ENCODE peak calls at places on chromosome 9, in five cellular contexts. L, X, P, J and C are unnamed samples.

GRCh38 chr9:122218885-122219855 is 9.6 kb downstream of the LHX6 start:
- DNase-seq in L (no peak), X (no peak), P (peak; percentile 48), J (no peak), C (no peak)

GRCh38 chr9:12968093-12968492 is 193.3 kb downstream of the LURAP1L start:
- DNase-seq in L (no peak), X (no peak), P (no peak), J (no peak), C (no peak)

GRCh38 chr9:69170231-69170630 is 3.8 kb upstream of the TJP2 start:
- DNase-seq in L (peak; percentile 36), X (no peak), P (no peak), J (no peak), C (no peak)

GRCh38 chr9:30250872-30251271 is 2133.6 kb upstream of the ACO1 start:
- DNase-seq in L (no peak), X (no peak), P (no peak), J (no peak), C (no peak)

GRCh38 chr9:122053951-122054350 is 39.2 kb downstream of the TTLL11 start:
- DNase-seq in L (peak; percentile 80), X (peak; percentile 81), P (no peak), J (peak; percentile 46), C (no peak)

GRCh38 chr9:132842124-132843005 is 35.7 kb downstream of the AK8 start:
- DNase-seq in L (no peak), X (no peak), P (no peak), J (no peak), C (no peak)

GRCh38 chr9:95992536-95992935 is 117.0 kb downstream of the ERCC6L2 start:
- DNase-seq in L (no peak), X (no peak), P (no peak), J (no peak), C (no peak)

GRCh38 chr9:27865031-27865438 is 291.8 kb upstream of the C9orf72 start:
- DNase-seq in L (peak; percentile 65), X (no peak), P (no peak), J (no peak), C (peak; percentile 38)

GRCh38 chr9:68457803-68458202 is 82.9 kb downstream of the TMEM252 start:
- DNase-seq in L (no peak), X (no peak), P (no peak), J (no peak), C (no peak)

GRCh38 chr9:135087489-135087791 is at the start of gene OLFM1:
- DNase-seq in L (peak; percentile 58), X (peak; percentile 49), P (peak; percentile 73), J (peak; percentile 75), C (no peak)